ENCODE peak calls at places on chromosomes 1 and 21, in nine cellular contexts. X is fibroblast of lung, F is small intestine, H is GM23338, D is PC-9, S is mucosa of descending colon, E is cardiac muscle cell, V is mammary epithelial cell, B is lung. R is an unnamed sample.

GRCh38 chr21:45821315-45822001 is 160.1 kb upstream of the COL6A1 start:
- DNase-seq in X (no peak), F (no peak), H (no peak), D (no peak), S (no peak), E (no peak), V (no peak), B (no peak), R (no peak)

GRCh38 chr21:44710756-44711326 is 531 bp downstream of the TSPEAR start:
- DNase-seq in X (no peak), F (peak; percentile 11), H (peak; percentile 84), D (no peak), S (no peak), E (no peak), V (peak; percentile 19), B (no peak), R (peak; percentile 78)

GRCh38 chr1:81867235-81867634 is 66.5 kb downstream of the ADGRL2 start:
- DNase-seq in X (no peak), F (no peak), H (no peak), D (no peak), S (no peak), E (peak; percentile 6), V (no peak), B (no peak), R (no peak)

GRCh38 chr1:91742848-91743292 is 143.1 kb downstream of the TGFBR3 start:
- DNase-seq in X (peak; percentile 70), F (no peak), H (no peak), D (no peak), S (no peak), E (peak; percentile 59), V (peak; percentile 55), B (no peak), R (no peak)

GRCh38 chr1:235821361-235821981 is 45.2 kb downstream of the LYST start:
- DNase-seq in X (peak; percentile 65), F (no peak), H (no peak), D (no peak), S (no peak), E (peak; percentile 32), V (peak; percentile 19), B (no peak), R (no peak)

GRCh38 chr1:63321788-63322247 is 549 bp upstream of the FOXD3 start:
- DNase-seq in X (no peak), F (no peak), H (peak; percentile 91), D (no peak), S (no peak), E (no peak), V (no peak), B (no peak), R (peak; percentile 89)

GRCh38 chr1:86774305-86775304 is 70.2 kb downstream of the SH3GLB1 start:
- DNase-seq in X (peak; percentile 92), F (peak; percentile 49), H (peak; percentile 54), D (peak; percentile 96), S (no peak), E (peak; percentile 96), V (peak; percentile 77), B (peak; percentile 71), R (no peak)

GRCh38 chr1:13536612-13537011 is 22.8 kb upstream of the LRRC38 start:
- DNase-seq in X (no peak), F (no peak), H (peak; percentile 19), D (no peak), S (no peak), E (peak; percentile 5), V (no peak), B (no peak), R (no peak)

GRCh38 chr1:212074313-212074712 is 38.8 kb downstream of the DTL start:
- DNase-seq in X (no peak), F (no peak), H (no peak), D (no peak), S (no peak), E (no peak), V (no peak), B (no peak), R (no peak)

GRCh38 chr1:19799233-19799876 is 361 bp downstream of the TMCO4 start:
- DNase-seq in X (peak; percentile 39), F (peak; percentile 94), H (peak; percentile 51), D (no peak), S (peak; percentile 91), E (peak; percentile 60), V (peak; percentile 9), B (peak; percentile 62), R (peak; percentile 59)
- H3K4me3 ChIP-seq in X (peak overlapping the region; percentile 47), F (peak overlapping the region; percentile 85), H (peak overlapping the region; percentile 68), D (peak overlapping the region; percentile 74), S (peak overlapping the region; percentile 38), E (peak overlapping the region; percentile 41), V (peak overlapping the region; percentile 54), B (peak overlapping the region; percentile 46), R (peak overlapping the region; percentile 45)

GRCh38 chr1:15724949-15725880 is 10.8 kb upstream of the SLC25A34 start:
- DNase-seq in X (no peak), F (no peak), H (no peak), D (no peak), S (no peak), E (no peak), V (no peak), B (no peak), R (peak; percentile 64)

GRCh38 chr1:15727021-15727420 is 9.0 kb upstream of the SLC25A34 start:
- DNase-seq in X (no peak), F (no peak), H (no peak), D (no peak), S (no peak), E (no peak), V (no peak), B (no peak), R (peak; percentile 76)

GRCh38 chr1:15727866-15728534 is 8.1 kb upstream of the SLC25A34 start:
- DNase-seq in X (no peak), F (no peak), H (no peak), D (no peak), S (no peak), E (no peak), V (no peak), B (no peak), R (peak; percentile 52)

GRCh38 chr1:15727424-15727823 is 8.6 kb upstream of the SLC25A34 start:
- DNase-seq in X (no peak), F (no peak), H (no peak), D (no peak), S (no peak), E (no peak), V (no peak), B (no peak), R (no peak)

DNA sequence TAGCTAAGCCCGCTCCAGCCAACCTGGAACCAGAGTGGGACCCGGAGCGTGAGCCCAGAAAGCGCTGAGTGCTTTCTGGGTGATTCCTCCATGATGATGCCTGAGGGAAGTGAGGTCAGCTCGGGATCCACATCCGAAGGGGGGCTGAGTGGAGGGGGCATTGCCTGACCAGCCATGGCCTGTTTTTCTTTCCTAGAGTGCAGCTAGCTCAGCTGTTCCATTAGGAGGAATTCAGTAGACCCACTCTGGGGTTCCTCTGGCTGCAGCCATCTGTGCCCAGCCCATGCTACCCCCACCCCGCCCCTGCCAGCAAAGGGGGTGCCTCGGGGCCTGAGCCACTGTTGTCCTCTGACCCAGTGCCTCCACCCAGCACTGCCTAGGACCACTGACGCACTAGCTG is 9.6 kb upstream of the SLC25A34 start:
- DNase-seq in X (no peak), F (no peak), H (no peak), D (no peak), S (no peak), E (no peak), V (no peak), B (no peak), R (no peak)
- H3K36me3 ChIP-seq in X (peaks cover 39% of the 10 kb centered on the region), F (peaks cover 17% of the 10 kb centered on the region), H (no peaks in the 10 kb centered on the region), D (no peaks in the 10 kb centered on the region), S (peaks cover 7% of the 10 kb centered on the region), E (peaks cover 61% of the 10 kb centered on the region), V (peaks cover 24% of the 10 kb centered on the region), B (peaks cover 7% of the 10 kb centered on the region), R (peaks cover 12% of the 10 kb centered on the region)

GRCh38 chr1:26530540-26530897 is 958 bp downstream of the RPS6KA1 start:
- DNase-seq in X (no peak), F (peak; percentile 75), H (no peak), D (no peak), S (no peak), E (no peak), V (no peak), B (no peak), R (no peak)
- H3K4me3 ChIP-seq in X (peak overlapping the region; percentile 56), F (peak overlapping the region; percentile 87), H (peak overlapping the region; percentile 95), D (peak overlapping the region; percentile 80), S (peak overlapping the region; percentile 81), E (peak overlapping the region; percentile 92), V (peak overlapping the region; percentile 68), B (peak overlapping the region; percentile 72), R (peak overlapping the region; percentile 95)

GRCh38 chr21:37196847-37197246 is 70.3 kb downstream of the VPS26C start:
- DNase-seq in X (no peak), F (peak; percentile 80), H (no peak), D (no peak), S (no peak), E (no peak), V (no peak), B (no peak), R (no peak)
- H3K36me3 ChIP-seq in X (peaks cover 4% of the 10 kb centered on the region), F (peaks cover 5% of the 10 kb centered on the region), H (no peaks in the 10 kb centered on the region), D (no peaks in the 10 kb centered on the region), S (no peaks in the 10 kb centered on the region), E (peaks cover 33% of the 10 kb centered on the region), V (peaks cover 13% of the 10 kb centered on the region), B (peaks cover 8% of the 10 kb centered on the region), R (no peaks in the 10 kb centered on the region)

DNA sequence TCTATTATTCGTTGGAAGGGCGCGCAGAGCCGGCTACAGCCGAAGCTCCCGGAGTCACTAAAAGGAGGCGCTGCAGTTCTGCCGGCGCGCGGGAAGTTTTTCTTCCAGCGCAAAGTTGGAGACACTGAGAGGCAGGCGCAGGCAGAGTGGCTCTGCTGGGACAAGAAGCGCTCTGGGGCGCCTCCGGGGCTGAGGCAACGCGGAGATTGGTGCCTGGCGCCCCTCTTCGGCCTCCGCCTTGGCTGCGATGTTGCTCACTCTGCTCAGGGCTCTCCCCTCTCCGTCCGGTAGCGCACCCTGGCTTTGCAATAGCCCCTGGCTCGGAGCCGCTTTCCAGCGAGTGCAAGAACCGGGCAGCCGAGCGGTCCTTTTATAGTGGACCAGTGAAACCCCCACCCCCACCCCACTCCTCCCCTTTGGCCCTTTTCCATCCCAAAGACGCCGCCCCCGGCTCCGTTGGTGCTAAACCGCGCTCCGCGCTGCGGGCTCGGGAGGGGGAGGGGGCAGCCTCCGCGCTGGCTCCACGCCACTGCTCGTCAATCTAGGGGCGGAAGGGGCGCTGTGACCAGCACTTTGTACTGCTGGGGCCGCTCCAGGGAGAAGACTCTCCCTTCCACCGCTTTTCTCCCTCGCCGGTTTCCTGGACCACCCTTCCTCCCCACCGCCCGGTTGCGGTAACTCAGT is at the start of gene ADAMTS1:
- DNase-seq in X (peak; percentile 96), F (no peak), H (peak; percentile 87), D (no peak), S (peak; percentile 84), E (peak; percentile 96), V (peak; percentile 72), B (peak; percentile 86), R (peak; percentile 89)
- H3K4me3 ChIP-seq in X (peak within 1 kb of the TSS; percentile 99), F (peak within 1 kb of the TSS; percentile 46), H (peak within 1 kb of the TSS; percentile 88), D (no peak within 1 kb of the TSS), S (peak within 1 kb of the TSS; percentile 30), E (peak within 1 kb of the TSS; percentile 97), V (peak within 1 kb of the TSS; percentile 85), B (peak within 1 kb of the TSS; percentile 85), R (peak within 1 kb of the TSS; percentile 88)

R was measured in H7.